ENCODE peak calls at places on chromosomes 2 and 18, in eight cellular contexts. T, W, B, N, K, I, Y and Z are unnamed samples.

GRCh38 chr2:9327873-9328352 is 95.4 kb downstream of the ITGB1BP1 start:
- DNase-seq in T (no peak), W (no peak), B (no peak), N (no peak), K (no peak), I (peak), Y (no peak), Z (peak)

GRCh38 chr2:54899576-54900200 is 150.6 kb downstream of the RTN4 start:
- DNase-seq in T (peak), W (no peak), B (peak), N (peak), K (no peak), I (no peak), Y (peak), Z (peak)

GRCh38 chr2:24652265-24653232 is 140.6 kb downstream of the PTRHD1 start:
- DNase-seq in T (no peak), W (no peak), B (no peak), N (no peak), K (no peak), I (no peak), Y (no peak), Z (no peak)

GRCh38 chr2:112615051-112615450 is 30.6 kb downstream of the CHCHD5 start:
- DNase-seq in T (no peak), W (no peak), B (no peak), N (no peak), K (no peak), I (peak), Y (no peak), Z (no peak)

GRCh38 chr18:57446322-57446721 is 11.1 kb downstream of the ONECUT2 start:
- DNase-seq in T (no peak), W (peak), B (peak), N (no peak), K (no peak), I (no peak), Y (no peak), Z (peak)

GRCh38 chr2:20317198-20317597 is 33.4 kb downstream of the PUM2 start:
- DNase-seq in T (no peak), W (no peak), B (no peak), N (no peak), K (no peak), I (no peak), Y (no peak), Z (no peak)

GRCh38 chr2:75539955-75540716 is 20.6 kb downstream of the EVA1A start:
- DNase-seq in T (peak), W (no peak), B (peak), N (no peak), K (no peak), I (peak), Y (no peak), Z (no peak)

GRCh38 chr2:26922638-26923466 is 47.6 kb upstream of the MAPRE3 start:
- DNase-seq in T (peak), W (peak), B (peak), N (peak), K (no peak), I (peak), Y (peak), Z (peak)

GRCh38 chr2:188898261-188898660 is 75.9 kb upstream of the COL3A1 start:
- DNase-seq in T (no peak), W (no peak), B (peak), N (no peak), K (no peak), I (no peak), Y (no peak), Z (no peak)

GRCh38 chr2:12606472-12607000 is 110.2 kb upstream of the TRIB2 start:
- DNase-seq in T (peak), W (no peak), B (peak), N (peak), K (no peak), I (no peak), Y (no peak), Z (no peak)

GRCh38 chr2:49044265-49044664 is 110.0 kb downstream of the FSHR start:
- DNase-seq in T (no peak), W (no peak), B (no peak), N (no peak), K (no peak), I (no peak), Y (no peak), Z (no peak)

GRCh38 chr2:49043405-49043982 is 110.8 kb downstream of the FSHR start:
- DNase-seq in T (no peak), W (no peak), B (no peak), N (no peak), K (no peak), I (no peak), Y (no peak), Z (no peak)

GRCh38 chr2:49045083-49045482 is 109.2 kb downstream of the FSHR start:
- DNase-seq in T (no peak), W (no peak), B (no peak), N (no peak), K (no peak), I (no peak), Y (no peak), Z (no peak)

GRCh38 chr2:49042510-49042909 is 111.8 kb downstream of the FSHR start:
- DNase-seq in T (no peak), W (no peak), B (no peak), N (no peak), K (no peak), I (no peak), Y (no peak), Z (no peak)

DNA sequence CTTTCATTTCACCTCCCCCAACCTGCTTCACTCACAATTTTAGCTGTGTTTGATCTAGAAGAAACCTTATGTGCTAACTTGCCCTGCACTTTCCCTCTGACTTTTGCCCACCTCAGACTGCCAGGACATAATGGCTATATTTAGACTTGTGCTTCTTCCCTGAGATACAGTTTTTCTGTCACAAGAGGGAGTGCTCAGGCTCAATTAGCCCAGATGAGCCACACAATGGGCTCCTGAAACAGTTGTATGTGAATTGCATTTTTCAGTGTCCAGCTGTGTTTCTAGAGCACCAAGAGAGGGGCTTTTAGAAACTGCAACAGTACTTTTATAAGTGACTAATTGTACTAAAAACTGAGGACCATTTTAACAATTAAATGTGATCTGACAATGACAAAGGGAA is 109.6 kb downstream of the FSHR start:
- DNase-seq in T (no peak), W (no peak), B (no peak), N (no peak), K (no peak), I (no peak), Y (no peak), Z (no peak)
- TF ChIP-seq CTCF in T (no peak), W (no peak), B (no peak), N (peak), K (no peak), I (no peak), Y (no peak), Z (no peak)

DNA sequence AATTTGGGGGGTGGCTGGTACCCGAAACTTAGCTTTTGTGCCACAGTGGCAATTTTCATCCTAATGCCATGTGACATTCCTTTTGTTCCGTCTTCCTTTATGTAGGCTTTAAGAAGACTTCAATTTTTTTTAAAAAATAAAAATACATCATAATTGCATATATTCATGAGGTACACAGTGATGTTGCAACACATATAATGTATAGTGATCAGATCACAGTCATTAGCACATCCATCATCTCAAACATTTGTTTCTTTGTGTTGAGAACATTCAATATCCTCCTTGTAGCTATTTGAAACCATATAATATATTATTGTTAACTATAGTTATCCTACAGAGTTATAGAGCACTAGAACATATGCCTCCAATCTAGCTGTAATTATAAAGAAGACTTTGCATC is 6.0 kb upstream of the CLIP4 start:
- DNase-seq in T (no peak), W (no peak), B (no peak), N (no peak), K (no peak), I (no peak), Y (no peak), Z (no peak)
- H3K4me3 ChIP-seq in T (no peak), W (no peak), B (no peak), N (no peak), K (no peak), I (no peak), Y (no peak), Z (no peak)

GRCh38 chr2:150421252-150421651 is 66.2 kb downstream of the RND3 start:
- DNase-seq in T (no peak), W (no peak), B (no peak), N (no peak), K (no peak), I (no peak), Y (no peak), Z (no peak)

GRCh38 chr2:150426724-150427123 is 60.7 kb downstream of the RND3 start:
- DNase-seq in T (no peak), W (no peak), B (no peak), N (no peak), K (no peak), I (no peak), Y (no peak), Z (no peak)

GRCh38 chr2:150424361-150424760 is 63.1 kb downstream of the RND3 start:
- DNase-seq in T (no peak), W (no peak), B (no peak), N (no peak), K (no peak), I (no peak), Y (no peak), Z (no peak)

GRCh38 chr2:150426315-150426714 is 61.2 kb downstream of the RND3 start:
- DNase-seq in T (no peak), W (no peak), B (no peak), N (no peak), K (no peak), I (no peak), Y (no peak), Z (no peak)

GRCh38 chr2:150425121-150425559 is 62.3 kb downstream of the RND3 start:
- DNase-seq in T (no peak), W (no peak), B (peak), N (no peak), K (no peak), I (no peak), Y (no peak), Z (no peak)
- TF ChIP-seq CTCF in T (peak), W (no peak), B (peak), N (peak), K (peak), I (no peak), Y (no peak), Z (peak)

GRCh38 chr2:51693640-51694039 is 661.7 kb upstream of the NRXN1 start:
- DNase-seq in T (peak), W (no peak), B (peak), N (no peak), K (no peak), I (no peak), Y (no peak), Z (no peak)
- H3K4me3 ChIP-seq in T (no peak), W (no peak), B (no peak), N (no peak), K (no peak), I (no peak), Y (no peak), Z (no peak)

GRCh38 chr2:174148833-174149232 is 99.5 kb downstream of the OLA1 start:
- DNase-seq in T (no peak), W (no peak), B (no peak), N (no peak), K (no peak), I (no peak), Y (no peak), Z (no peak)
- TF ChIP-seq CTCF in T (no peak), W (no peak), B (no peak), N (no peak), K (no peak), I (no peak), Y (no peak), Z (no peak)

DNA sequence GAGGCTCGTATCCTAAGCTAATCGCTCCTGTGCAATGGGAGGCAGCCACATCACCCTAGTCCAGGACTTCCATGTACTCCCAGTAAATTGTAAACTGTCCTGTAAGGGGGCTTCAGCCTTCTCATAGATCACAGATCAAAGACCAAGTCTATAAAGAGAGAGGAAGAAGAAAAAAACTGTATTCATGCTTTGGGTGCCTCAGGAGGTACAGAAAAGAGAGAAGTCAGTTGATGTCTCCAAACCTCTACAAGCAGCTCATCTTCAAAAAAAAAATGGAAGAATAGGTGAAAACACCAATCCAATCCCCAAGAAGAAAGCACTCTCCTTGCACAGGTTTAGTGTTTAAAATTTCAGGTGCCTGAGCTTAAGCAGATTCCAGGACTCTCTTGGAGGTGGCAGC is 53.8 kb downstream of the ANKRD44 start:
- DNase-seq in T (no peak), W (no peak), B (no peak), N (no peak), K (no peak), I (no peak), Y (no peak), Z (no peak)
- H3K4me3 ChIP-seq in T (no peak), W (no peak), B (no peak), N (no peak), K (no peak), I (no peak), Y (no peak), Z (no peak)